ENCODE peak calls at places on chromosomes 5 and 9, in seven cellular contexts. B is fibroblast of lung; Z is CD8-positive, alpha-beta memory T cell; M is CD8-positive, alpha-beta T cell; U is heart right ventricle; E is aorta; W is A549. A is an unnamed sample.

GRCh38 chr9:109739760-109740159 is 40.2 kb upstream of the PALM2AKAP2 start:
- DNase-seq in W (no peak), E (no peak), M (no peak), B (no peak), Z (no peak), U (no peak), A (no peak)

GRCh38 chr5:168356592-168356991 is 65.1 kb downstream of the WWC1 start:
- DNase-seq in B (no peak), W (no peak), U (no peak), M (no peak), E (no peak), Z (no peak), A (no peak)

GRCh38 chr5:172142709-172143215 is 45.3 kb downstream of the STK10 start:
- DNase-seq in U (no peak), E (no peak), W (no peak), B (no peak), Z (no peak), M (no peak), A (no peak)

GRCh38 chr9:72326643-72327042 is 38.4 kb downstream of the ZFAND5 start:
- DNase-seq in B (peak; percentile 23), Z (no peak), E (no peak), U (no peak), W (no peak), M (no peak), A (no peak)

GRCh38 chr5:43839218-43839617 is 236.2 kb downstream of the NNT start:
- DNase-seq in W (no peak), E (no peak), Z (no peak), M (no peak), B (peak; percentile 98), U (no peak), A (no peak)

GRCh38 chr9:114057161-114057560 is 20.9 kb downstream of the AMBP start:
- DNase-seq in Z (no peak), M (no peak), U (no peak), B (no peak), E (peak; percentile 59), W (no peak), A (no peak)

GRCh38 chr9:72554221-72554641 is 32.8 kb downstream of the TMC1 start:
- DNase-seq in M (no peak), U (no peak), B (peak; percentile 67), W (peak; percentile 18), E (no peak), Z (no peak), A (no peak)

GRCh38 chr5:113183694-113184093 is 207.1 kb downstream of the DCP2 start:
- DNase-seq in B (no peak), E (no peak), M (no peak), W (no peak), U (no peak), Z (no peak), A (no peak)

GRCh38 chr5:61299254-61299653 is 32.8 kb upstream of the ZSWIM6 start:
- DNase-seq in E (no peak), Z (no peak), B (peak; percentile 43), M (no peak), U (no peak), W (no peak), A (no peak)
- H3K27ac ChIP-seq in E (no peak overlapping the region), Z (no peak overlapping the region), B (no peak overlapping the region), M (no peak overlapping the region), U (no peak overlapping the region), W (no peak overlapping the region), A (no peak overlapping the region)

DNA sequence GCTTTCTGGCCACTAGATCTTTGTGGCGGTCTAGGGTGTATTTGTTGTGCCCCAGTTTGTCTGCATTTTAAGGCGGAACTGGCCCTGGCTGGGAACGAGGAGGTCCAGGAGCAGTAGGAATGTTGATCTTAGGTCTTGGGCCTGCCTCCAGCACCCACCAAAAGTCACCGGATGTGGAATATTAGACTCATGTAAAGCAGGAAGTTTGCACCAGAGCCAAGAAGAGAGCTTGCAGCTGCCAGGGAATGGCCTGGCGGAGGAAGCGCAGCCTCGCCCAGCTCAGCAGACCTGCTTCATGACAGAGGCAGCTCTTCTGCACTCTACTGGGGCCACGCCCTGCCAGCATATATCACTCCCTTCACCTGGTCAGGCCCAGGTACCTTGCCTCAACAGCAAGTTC is 3.3 kb downstream of the GPX3 start:
- DNase-seq in Z (no peak), M (no peak), U (peak; percentile 70), W (no peak), E (peak; percentile 86), B (peak; percentile 74), A (no peak)
- H3K27ac ChIP-seq in Z (peak overlapping the region; percentile 32), M (no peak overlapping the region), U (peak overlapping the region; percentile 92), W (no peak overlapping the region), E (peak overlapping the region; percentile 83), B (peak overlapping the region; percentile 80), A (no peak overlapping the region)

DNA sequence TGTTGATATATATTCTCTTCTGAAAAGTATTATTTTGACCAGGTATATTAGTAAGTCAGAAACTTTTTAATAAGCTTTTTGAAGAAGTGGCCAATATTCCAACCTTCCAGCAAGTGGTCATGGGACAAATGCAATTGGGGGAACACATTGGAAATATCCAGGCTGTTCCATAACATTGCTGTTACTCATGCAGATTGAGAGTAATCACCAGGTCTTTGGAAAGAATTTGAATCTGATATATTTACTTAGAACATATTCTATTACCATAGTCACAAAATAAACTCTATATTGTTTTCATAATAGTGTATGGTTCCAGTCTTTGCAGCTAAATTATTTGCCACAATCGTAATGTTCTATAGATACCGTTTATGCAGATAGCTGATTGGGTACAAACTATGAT is 102.8 kb downstream of the TAF11L14 start:
- DNase-seq in U (no peak), W (no peak), E (no peak), M (no peak), Z (no peak), B (peak; percentile 11), A (no peak)
- H3K27ac ChIP-seq in U (no peak overlapping the region), W (no peak overlapping the region), E (no peak overlapping the region), M (no peak overlapping the region), Z (no peak overlapping the region), B (no peak overlapping the region), A (no peak overlapping the region)

DNA sequence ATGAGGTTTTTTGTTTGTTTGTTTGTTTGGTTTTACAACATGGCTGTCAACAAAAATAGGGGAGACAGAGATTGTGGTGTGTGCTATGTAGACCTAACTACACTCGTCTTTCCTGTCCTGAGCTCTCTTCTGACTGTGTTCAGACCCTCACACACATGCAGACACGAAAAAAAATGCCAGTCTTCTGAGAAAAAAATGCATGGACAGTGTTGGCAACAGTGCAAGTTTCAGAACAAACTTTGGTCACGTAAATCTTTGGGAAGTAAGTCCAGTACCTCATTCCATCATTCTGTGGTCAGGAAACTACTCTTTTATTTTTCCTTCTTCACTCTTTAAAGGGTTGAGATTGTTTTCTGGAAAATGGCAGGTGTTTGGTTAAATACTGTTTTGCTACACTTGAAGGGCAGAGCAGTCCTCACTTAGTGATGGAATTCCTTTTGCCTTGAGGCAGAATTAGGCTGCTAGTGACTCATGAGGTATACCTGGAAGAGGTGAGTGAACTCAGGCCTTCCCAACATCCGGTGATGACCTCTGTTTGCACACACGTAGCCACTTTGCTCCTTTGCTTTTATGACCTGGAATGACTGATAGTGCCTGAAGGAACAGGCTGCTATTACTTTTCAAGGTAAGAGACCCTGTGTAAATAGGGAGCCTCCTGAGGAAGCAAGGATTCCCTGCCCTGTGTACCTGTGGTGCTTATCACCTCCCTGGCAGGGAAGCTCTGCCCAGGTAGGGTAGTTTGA is 81.6 kb upstream of the TNFAIP8 start:
- DNase-seq in W (no peak), Z (no peak), U (no peak), B (no peak), E (no peak), M (no peak), A (no peak)
- H3K27ac ChIP-seq in W (peak overlapping the region; percentile 39), Z (peak overlapping the region; percentile 5), U (no peak overlapping the region), B (no peak overlapping the region), E (no peak overlapping the region), M (peak overlapping the region; percentile 45), A (peak overlapping the region; percentile 71)

GRCh38 chr5:40873481-40873880 is 32.3 kb downstream of the CARD6 start:
- DNase-seq in M (no peak), U (no peak), W (no peak), B (no peak), E (no peak), Z (no peak), A (no peak)

GRCh38 chr5:40869371-40869770 is 28.2 kb downstream of the CARD6 start:
- DNase-seq in U (no peak), W (no peak), M (no peak), E (no peak), B (no peak), Z (no peak), A (no peak)

GRCh38 chr5:40875958-40876357 is 33.3 kb upstream of the C7 start:
- DNase-seq in E (no peak), W (no peak), Z (no peak), U (no peak), B (no peak), M (no peak), A (no peak)

GRCh38 chr5:40866844-40867243 is 25.7 kb downstream of the CARD6 start:
- DNase-seq in U (no peak), Z (no peak), W (no peak), M (no peak), E (no peak), B (no peak), A (no peak)

GRCh38 chr5:40871177-40871576 is 30.0 kb downstream of the CARD6 start:
- DNase-seq in Z (no peak), W (no peak), E (no peak), B (no peak), M (no peak), U (no peak), A (no peak)
- H3K27ac ChIP-seq in Z (no peak overlapping the region), W (no peak overlapping the region), E (no peak overlapping the region), B (no peak overlapping the region), M (no peak overlapping the region), U (no peak overlapping the region), A (no peak overlapping the region)

DNA sequence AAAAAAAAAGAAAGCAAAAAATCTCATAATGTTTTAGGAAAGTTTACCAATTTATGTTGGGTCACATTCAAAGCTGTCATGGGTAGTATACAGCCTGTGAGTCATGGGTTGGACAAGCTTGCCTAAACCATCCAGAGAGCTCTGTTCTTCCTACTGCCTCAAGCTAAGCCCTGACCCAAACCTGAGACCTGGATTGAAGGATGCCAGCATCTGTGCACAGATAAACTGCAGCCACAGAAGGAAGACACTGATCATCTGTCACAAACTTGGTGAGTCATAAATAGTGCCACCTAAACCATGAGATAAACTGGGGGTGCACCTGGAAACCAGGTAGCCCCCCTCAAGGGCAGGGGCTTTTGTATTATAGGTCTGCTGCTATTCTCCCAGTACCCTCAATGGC is 31.0 kb downstream of the CSF2 start:
- DNase-seq in Z (no peak), E (no peak), B (peak; percentile 66), U (no peak), W (no peak), M (no peak), A (no peak)
- H3K27ac ChIP-seq in Z (no peak overlapping the region), E (no peak overlapping the region), B (peak overlapping the region; percentile 98), U (no peak overlapping the region), W (no peak overlapping the region), M (no peak overlapping the region), A (no peak overlapping the region)

DNA sequence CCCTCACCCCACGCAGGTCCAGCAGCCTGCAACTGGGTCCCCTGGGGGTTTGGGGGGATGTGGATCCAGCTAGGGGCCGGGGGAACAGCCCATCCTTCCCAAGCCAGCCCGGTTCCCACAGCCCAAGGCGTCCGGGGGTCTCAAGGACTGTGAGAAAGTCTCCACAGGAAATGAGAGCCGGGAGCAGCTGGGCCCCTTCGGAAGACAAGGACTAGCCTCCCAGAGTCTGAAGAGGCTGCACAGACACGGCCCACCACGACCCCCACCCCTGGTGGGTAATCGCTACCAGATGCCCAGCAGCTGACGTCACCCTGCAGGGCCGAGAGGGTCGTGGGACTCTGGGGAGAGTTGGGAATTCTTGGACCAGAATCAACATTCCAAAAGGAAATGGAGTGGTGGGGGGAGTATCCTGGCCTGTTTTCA is 10.5 kb downstream of the SH2D3C start:
- DNase-seq in B (no peak), M (no peak), Z (no peak), U (peak; percentile 53), W (no peak), E (no peak), A (no peak)
- H3K27ac ChIP-seq in B (peak overlapping the region; percentile 41), M (peak overlapping the region; percentile 14), Z (peak overlapping the region; percentile 8), U (peak overlapping the region; percentile 88), W (no peak overlapping the region), E (no peak overlapping the region), A (peak overlapping the region; percentile 67)

GRCh38 chr5:35803221-35803651 is 53.5 kb upstream of the IL7R start:
- DNase-seq in B (peak; percentile 69), Z (no peak), E (no peak), W (no peak), U (no peak), M (no peak), A (peak; percentile 40)
- H3K27ac ChIP-seq in B (no peak overlapping the region), Z (no peak overlapping the region), E (no peak overlapping the region), W (no peak overlapping the region), U (no peak overlapping the region), M (no peak overlapping the region), A (peak overlapping the region; percentile 46)